ENCODE peak calls at places on chromosomes 7 and 10, in six cellular contexts. U is H1, Y is GM12891, Q is HepG2, A is GM12878, S is K562. X is an unnamed sample.

GRCh38 chr7:122902751-122903495 is 16.7 kb upstream of the CADPS2 start:
- DNase-seq in U (no peak), Y (no peak), Q (peak), A (no peak), S (no peak), X (no peak)

GRCh38 chr10:53765311-53765710 is 992.7 kb upstream of the MBL2 start:
- DNase-seq in U (no peak), Y (no peak), Q (no peak), A (no peak), S (no peak), X (no peak)

GRCh38 chr10:4266387-4267083 is 481.5 kb upstream of the KLF6 start:
- DNase-seq in U (no peak), Y (no peak), Q (no peak), A (no peak), S (no peak), X (no peak)

GRCh38 chr7:120843121-120843520 is 14.8 kb downstream of the TSPAN12 start:
- DNase-seq in U (no peak), Y (no peak), Q (no peak), A (no peak), S (no peak), X (no peak)

GRCh38 chr10:24259365-24260125 is 50.6 kb downstream of the KIAA1217 start:
- DNase-seq in U (no peak), Y (no peak), Q (no peak), A (no peak), S (no peak), X (no peak)

GRCh38 chr7:43170571-43170970 is 58.1 kb downstream of the HECW1 start:
- DNase-seq in U (no peak), Y (no peak), Q (no peak), A (no peak), S (no peak), X (no peak)

GRCh38 chr10:13637303-13637856 is 50.6 kb downstream of the PRPF18 start:
- DNase-seq in U (no peak), Y (no peak), Q (no peak), A (no peak), S (no peak), X (no peak)

GRCh38 chr10:126459032-126459831 is 71.0 kb upstream of the ADAM12 start:
- DNase-seq in U (peak), Y (no peak), Q (no peak), A (no peak), S (no peak), X (no peak)

GRCh38 chr7:69800495-69800894 is 202.2 kb downstream of the AUTS2 start:
- DNase-seq in U (no peak), Y (no peak), Q (no peak), A (no peak), S (peak), X (no peak)

GRCh38 chr10:121077331-121077730 is 226.2 kb downstream of the WDR11 start:
- DNase-seq in U (no peak), Y (no peak), Q (no peak), A (no peak), S (no peak), X (no peak)

GRCh38 chr7:158827411-158828342 is 1.6 kb downstream of the ESYT2 start:
- DNase-seq in U (no peak), Y (no peak), Q (no peak), A (no peak), S (peak), X (no peak)

GRCh38 chr7:158829021-158829341 is 328 bp downstream of the ESYT2 start:
- DNase-seq in U (no peak), Y (peak), Q (peak), A (no peak), S (peak), X (peak)

GRCh38 chr7:158830211-158830723 is 958 bp upstream of the ESYT2 start:
- DNase-seq in U (no peak), Y (no peak), Q (no peak), A (no peak), S (no peak), X (no peak)

GRCh38 chr7:158828343-158829020 is 827 bp downstream of the ESYT2 start:
- DNase-seq in U (peak), Y (no peak), Q (no peak), A (no peak), S (peak), X (peak)

GRCh38 chr7:158829342-158830210 is at the start of gene ESYT2:
- DNase-seq in U (peak), Y (peak), Q (peak), A (peak), S (peak), X (peak)
- TF ChIP-seq POLR2A in U (peak), Y (peak), Q (peak), A (peak), S (peak), X (peak)

GRCh38 chr7:41628926-41629325 is 74.0 kb downstream of the INHBA start:
- DNase-seq in U (no peak), Y (no peak), Q (no peak), A (no peak), S (no peak), X (no peak)
- TF ChIP-seq TAF1 in U (no peak), Y (no peak), Q (no peak), A (no peak), S (no peak), X (no peak)

GRCh38 chr7:147805996-147806576 is 784.5 kb upstream of the C7orf33 start:
- DNase-seq in U (no peak), Y (no peak), Q (no peak), A (no peak), S (no peak), X (no peak)

GRCh38 chr7:147803151-147803550 is 787.4 kb upstream of the C7orf33 start:
- DNase-seq in U (no peak), Y (no peak), Q (no peak), A (no peak), S (no peak), X (no peak)

GRCh38 chr7:147804032-147804431 is 786.5 kb upstream of the C7orf33 start:
- DNase-seq in U (no peak), Y (no peak), Q (no peak), A (no peak), S (no peak), X (no peak)

GRCh38 chr7:147803625-147804024 is 786.9 kb upstream of the C7orf33 start:
- DNase-seq in U (no peak), Y (no peak), Q (no peak), A (no peak), S (no peak), X (no peak)
- TF ChIP-seq POLR2AphosphoS5 in U (no peak), Y (no peak), Q (no peak), A (no peak), S (no peak), X (no peak)

DNA sequence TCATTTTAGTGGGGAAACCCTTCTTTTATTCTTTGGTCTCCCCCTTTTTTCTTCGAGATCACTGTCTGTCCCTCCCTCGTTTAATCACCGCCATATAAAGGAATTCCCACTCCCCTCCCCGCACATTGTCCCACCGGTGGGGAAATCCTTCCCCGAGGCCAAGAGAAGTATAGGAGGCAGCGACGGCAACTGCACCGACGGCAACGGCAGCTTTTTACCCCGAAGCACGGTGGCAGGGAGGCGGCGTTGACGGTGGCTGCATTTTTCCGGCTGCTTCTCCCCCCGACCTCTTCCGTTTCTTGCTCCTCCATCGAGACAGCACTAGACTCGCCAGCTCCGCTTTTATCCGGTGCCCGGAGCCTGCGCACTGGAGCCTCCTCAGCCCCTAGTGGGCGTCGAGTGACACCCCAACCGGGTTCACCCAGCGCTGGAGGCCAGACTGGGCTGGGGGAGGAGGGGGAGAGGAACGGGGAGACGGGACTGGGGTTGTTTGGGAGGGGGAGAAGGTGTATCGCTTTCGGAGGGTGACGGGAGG is 655 bp upstream of the KMT2E start:
- DNase-seq in U (peak), Y (peak), Q (peak), A (peak), S (peak), X (peak)
- TF ChIP-seq POLR2A in U (no peak), Y (peak), Q (peak), A (peak), S (peak), X (peak)